ENCODE peak calls at places on chromosomes 13 and 19, in six cellular contexts. Z, T, O, G, M and D are unnamed samples. For H3K4me1, the result is how much of the 10 kb centered on the place peaks cover.

GRCh38 chr19:49119411-49120324 is at the start of gene PPFIA3:
- DNase-seq in Z (peak), T (no peak), O (peak), G (peak), M (peak), D (peak)

GRCh38 chr13:75693227-75693626 is 57.1 kb downstream of the LMO7 start:
- DNase-seq in Z (no peak), T (no peak), O (no peak), G (no peak), M (no peak), D (no peak)

GRCh38 chr19:3120611-3121231 is 15.1 kb upstream of the GNA15 start:
- DNase-seq in Z (peak), T (no peak), O (no peak), G (no peak), M (no peak), D (no peak)

GRCh38 chr19:7888145-7888825 is at the start of gene LRRC8E:
- DNase-seq in Z (no peak), T (no peak), O (no peak), G (peak), M (peak), D (peak)

GRCh38 chr19:56350416-56351045 is 35.9 kb upstream of the ZSCAN5A start:
- DNase-seq in Z (no peak), T (peak), O (peak), G (peak), M (peak), D (no peak)

GRCh38 chr19:10774893-10775292 is 57.0 kb downstream of the DNM2 start:
- DNase-seq in Z (no peak), T (no peak), O (no peak), G (no peak), M (no peak), D (no peak)

GRCh38 chr19:6947745-6948144 is 60.4 kb downstream of the ADGRE1 start:
- DNase-seq in Z (no peak), T (peak), O (no peak), G (no peak), M (no peak), D (no peak)

GRCh38 chr19:2494447-2495129 is 18.7 kb downstream of the GADD45B start:
- DNase-seq in Z (peak), T (no peak), O (peak), G (peak), M (peak), D (peak)

GRCh38 chr19:7970716-7971448 is 27.4 kb upstream of the TIMM44 start:
- DNase-seq in Z (no peak), T (peak), O (peak), G (peak), M (peak), D (peak)

GRCh38 chr13:27980280-27980998 is 8.1 kb downstream of the URAD start:
- DNase-seq in Z (no peak), T (no peak), O (no peak), G (no peak), M (no peak), D (peak)

GRCh38 chr13:106329941-106330340 is 205.5 kb downstream of the EFNB2 start:
- DNase-seq in Z (no peak), T (no peak), O (no peak), G (no peak), M (no peak), D (peak)

GRCh38 chr13:90867336-90867683 is 480.2 kb upstream of the MIR17HG start:
- DNase-seq in Z (peak), T (peak), O (peak), G (peak), M (peak), D (no peak)

GRCh38 chr13:71477735-71478134 is 389.3 kb downstream of the DACH1 start:
- DNase-seq in Z (no peak), T (peak), O (no peak), G (no peak), M (no peak), D (no peak)

GRCh38 chr19:6532244-6532999 is 1.6 kb downstream of the TNFSF9 start:
- DNase-seq in Z (no peak), T (no peak), O (no peak), G (no peak), M (no peak), D (peak)

GRCh38 chr13:113138792-113139551 is 16.4 kb downstream of the F10 start:
- DNase-seq in Z (no peak), T (no peak), O (no peak), G (no peak), M (no peak), D (no peak)

GRCh38 chr13:35470671-35471465 is 5.6 kb downstream of the MAB21L1 start:
- DNase-seq in Z (peak), T (no peak), O (peak), G (peak), M (peak), D (no peak)

GRCh38 chr13:71968025-71968424 is 101.0 kb upstream of the DACH1 start:
- DNase-seq in Z (no peak), T (no peak), O (no peak), G (no peak), M (no peak), D (no peak)

GRCh38 chr19:44202470-44202869 is 9.9 kb upstream of the ZNF227 start:
- DNase-seq in Z (no peak), T (no peak), O (no peak), G (peak), M (no peak), D (no peak)

GRCh38 chr13:44470623-44471562 is 97.3 kb downstream of the SERP2 start:
- DNase-seq in Z (no peak), T (peak), O (no peak), G (peak), M (no peak), D (no peak)

GRCh38 chr19:51114087-51114714 is 6.0 kb upstream of the CTU1 start:
- DNase-seq in Z (no peak), T (no peak), O (no peak), G (no peak), M (no peak), D (no peak)

DNA sequence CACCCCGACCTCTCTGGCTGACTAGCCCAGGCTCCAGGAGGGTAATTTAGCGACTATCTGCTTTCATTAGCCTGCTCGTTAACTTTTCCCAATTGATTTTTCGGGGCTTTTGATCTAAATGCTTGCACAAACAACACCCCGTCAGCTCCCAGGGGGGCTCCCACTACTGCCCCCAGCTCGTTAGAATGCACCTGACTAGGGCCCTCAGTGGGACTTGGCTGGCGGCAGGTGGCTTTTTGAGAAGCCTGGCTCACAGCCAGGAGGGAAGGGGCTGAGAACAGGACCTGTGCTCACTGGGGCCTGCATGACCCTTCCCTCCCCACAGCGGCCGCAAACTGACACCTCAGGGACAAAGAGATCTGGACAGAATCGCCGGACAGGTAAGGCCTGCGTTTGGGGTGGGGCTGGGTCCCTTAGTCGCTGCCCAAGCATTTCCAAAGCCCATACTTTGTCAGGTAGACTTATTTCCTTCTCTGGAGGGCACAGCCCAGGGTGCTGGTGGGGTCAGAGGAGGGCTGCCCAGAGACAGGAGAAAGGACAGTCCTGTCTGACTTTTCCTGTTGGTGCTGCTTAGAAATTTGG is 7.6 kb upstream of the CD79A start:
- DNase-seq in Z (no peak), T (no peak), O (no peak), G (no peak), M (peak), D (no peak)
- H3K4me1 ChIP-seq in Z (under half), T (under half), O (under half), G (under half), M (under half), D (under half)

DNA sequence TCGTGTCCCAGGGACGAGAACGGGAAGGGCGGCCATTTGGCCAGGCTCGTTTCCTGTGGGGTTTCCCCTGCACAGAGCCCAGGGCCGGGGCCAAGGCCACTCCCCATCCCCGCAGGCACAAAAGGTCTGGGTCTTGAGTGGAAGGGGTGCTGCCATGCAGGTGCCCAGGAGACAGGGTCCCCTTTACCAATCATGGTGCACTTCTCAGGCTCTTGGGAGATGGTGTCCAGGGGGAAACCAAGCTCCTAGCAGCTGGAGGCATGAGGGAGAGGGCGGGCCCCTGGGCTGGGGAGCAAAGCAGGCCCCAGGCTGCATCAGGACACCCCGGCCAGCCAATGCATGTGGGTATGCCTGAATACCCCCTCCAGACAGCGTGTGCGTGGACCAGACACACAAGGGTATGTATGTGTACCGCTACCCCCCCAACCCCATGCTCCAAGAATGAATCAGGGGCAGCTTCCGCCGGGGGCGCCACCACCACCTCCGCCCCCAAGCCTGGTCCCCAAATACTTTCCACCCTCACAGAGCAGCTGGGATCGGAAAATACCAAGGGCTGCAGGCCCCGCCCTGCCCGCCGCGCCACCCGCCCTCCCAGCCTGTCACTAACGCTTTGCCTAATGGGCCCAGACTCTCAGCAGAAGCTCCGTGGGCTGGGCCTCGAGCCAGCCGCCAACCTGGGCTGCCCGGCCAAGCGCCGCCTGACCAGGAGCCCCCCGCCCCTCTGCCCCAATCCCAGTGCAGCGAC is 37.6 kb upstream of the NANOS3 start:
- DNase-seq in Z (peak), T (no peak), O (peak), G (peak), M (peak), D (peak)
- TF ChIP-seq CTCF in Z (peak), T (no peak), O (no peak), G (peak), M (no peak), D (no peak)

GRCh38 chr19:30871979-30872378 is 477.3 kb downstream of the TSHZ3 start:
- DNase-seq in Z (no peak), T (no peak), O (no peak), G (no peak), M (no peak), D (no peak)
- H3K4me3 ChIP-seq in Z (no peak), T (no peak), O (no peak), G (no peak), M (no peak), D (no peak)

DNA sequence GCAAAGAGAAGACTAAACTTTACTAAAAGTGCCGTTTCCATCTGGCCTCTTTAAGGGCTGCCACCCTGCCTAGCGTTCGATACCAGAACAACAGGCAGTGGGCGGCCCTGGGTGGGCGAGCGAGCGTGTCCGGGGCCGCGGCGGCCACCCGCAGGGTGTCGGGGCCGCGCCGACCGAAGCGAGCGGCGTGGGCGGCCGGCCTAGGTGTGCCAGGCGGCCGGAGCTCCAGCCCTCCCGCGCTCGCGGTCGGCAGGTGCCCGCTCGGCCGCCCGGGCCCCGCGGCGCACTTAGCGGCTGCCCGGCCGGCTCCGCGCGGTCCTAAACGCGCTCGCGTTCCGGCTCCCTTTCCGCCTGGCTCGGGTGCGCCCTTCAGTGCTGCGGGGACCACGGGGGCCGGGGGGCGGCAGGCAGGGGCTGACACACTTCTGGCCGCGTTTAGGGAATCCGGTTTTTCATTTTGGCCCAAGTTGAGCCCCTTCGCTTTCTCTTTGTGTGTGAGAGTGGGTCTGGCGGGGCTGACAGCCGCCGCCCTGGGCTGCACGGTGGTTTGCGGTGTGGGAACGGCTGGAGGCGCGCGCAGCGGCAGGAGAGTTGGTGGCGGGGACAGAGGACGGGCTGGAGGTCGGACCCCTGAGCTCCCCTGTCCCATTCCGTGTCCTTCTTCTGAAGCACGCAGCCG is 2.9 kb downstream of the FGF9 start:
- DNase-seq in Z (peak), T (no peak), O (no peak), G (peak), M (no peak), D (peak)
- H3K4me1 ChIP-seq in Z (under half), T (half or more), O (under half), G (under half), M (under half), D (under half)

DNA sequence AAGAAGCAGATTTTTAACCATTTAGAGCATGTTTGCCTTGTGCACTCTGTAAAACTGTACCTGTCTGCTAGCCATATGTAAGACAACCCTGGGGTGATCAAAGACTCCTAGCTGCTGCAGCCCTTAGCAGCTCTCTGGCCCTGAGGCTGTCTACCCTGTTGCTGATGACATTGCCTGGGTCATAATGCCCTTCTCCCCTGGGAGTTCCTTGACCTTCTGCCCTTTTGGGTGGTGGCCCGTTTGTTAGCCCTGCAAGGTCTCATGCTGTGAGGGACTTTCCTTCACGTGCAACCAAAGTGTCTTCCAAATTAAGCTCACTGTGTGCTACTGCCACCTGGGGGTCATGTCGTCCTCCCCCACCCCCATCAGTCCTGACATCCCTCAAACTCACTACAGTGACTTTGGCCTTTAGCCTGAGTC is 7.4 kb downstream of the GPC6 start:
- DNase-seq in Z (no peak), T (no peak), O (no peak), G (no peak), M (no peak), D (no peak)
- TF ChIP-seq CTCF in Z (no peak), T (no peak), O (no peak), G (no peak), M (no peak), D (no peak)